ENCODE peak calls at places on chromosomes 13 and 19, in six cellular contexts. J is right lobe of liver; E is cardiac fibroblast; M is M059J; C is OCI-M1; T is effector memory CD8-positive, alpha-beta T cell. H is an unnamed sample.
A peak's percentile ranks its signal among the peaks of the same experiment; 100 is the strongest.

GRCh38 chr13:24284876-24285275 is 24.5 kb upstream of the C1QTNF9 start:
- DNase-seq in J (no peak), E (no peak), M (no peak), C (no peak), T (no peak), H (no peak)

GRCh38 chr19:33125929-33126388 is 6.0 kb upstream of the WDR88 start:
- DNase-seq in J (no peak), E (peak; percentile 78), M (peak; percentile 58), C (peak; percentile 79), T (peak; percentile 41), H (peak; percentile 74)

GRCh38 chr19:55590109-55590508 is 9.2 kb downstream of the FIZ1 start:
- DNase-seq in J (no peak), E (no peak), M (no peak), C (no peak), T (no peak), H (no peak)

GRCh38 chr19:5800361-5801270 is 4.3 kb upstream of the NRTN start:
- DNase-seq in J (peak; percentile 93), E (no peak), M (no peak), C (no peak), T (no peak), H (no peak)

GRCh38 chr13:93398167-93398566 is 171.6 kb downstream of the GPC6 start:
- DNase-seq in J (no peak), E (peak; percentile 36), M (no peak), C (no peak), T (no peak), H (no peak)

GRCh38 chr13:43356566-43356965 is 333.2 kb downstream of the DNAJC15 start:
- DNase-seq in J (no peak), E (peak; percentile 46), M (no peak), C (no peak), T (no peak), H (no peak)

GRCh38 chr19:4376991-4377781 is 23.2 kb downstream of the SH3GL1 start:
- DNase-seq in J (peak; percentile 54), E (no peak), M (peak; percentile 92), C (no peak), T (no peak), H (no peak)

GRCh38 chr19:2618611-2619010 is 83.9 kb downstream of the GNG7 start:
- DNase-seq in J (no peak), E (peak; percentile 71), M (peak; percentile 94), C (peak; percentile 3), T (peak; percentile 43), H (no peak)

GRCh38 chr13:22517544-22517943 is 663.2 kb upstream of the SGCG start:
- DNase-seq in J (no peak), E (no peak), M (no peak), C (no peak), T (no peak), H (no peak)

GRCh38 chr19:51365211-51366049 is 758 bp downstream of the ETFB start:
- DNase-seq in J (peak; percentile 73), E (peak; percentile 78), M (peak; percentile 68), C (peak; percentile 70), T (no peak), H (peak; percentile 70)

GRCh38 chr19:15107056-15108010 is at the start of gene SYDE1:
- DNase-seq in J (no peak), E (peak; percentile 73), M (peak; percentile 74), C (no peak), T (no peak), H (no peak)

GRCh38 chr19:17821190-17821589 is at the start of gene INSL3:
- DNase-seq in J (no peak), E (no peak), M (no peak), C (no peak), T (no peak), H (no peak)

GRCh38 chr13:38024431-38024830 is 154.9 kb upstream of the TRPC4 start:
- DNase-seq in J (no peak), E (peak; percentile 42), M (peak; percentile 32), C (no peak), T (no peak), H (no peak)

GRCh38 chr13:105007166-105007808 is 1528.2 kb downstream of the EFNB2 start:
- DNase-seq in J (no peak), E (no peak), M (no peak), C (no peak), T (no peak), H (no peak)

GRCh38 chr13:99610702-99611289 is 109.5 kb downstream of the TM9SF2 start:
- DNase-seq in J (no peak), E (no peak), M (peak; percentile 71), C (peak; percentile 31), T (no peak), H (peak; percentile 21)

GRCh38 chr19:17555480-17555928 is at the start of gene COLGALT1:
- DNase-seq in J (peak; percentile 98), E (peak; percentile 98), M (peak; percentile 96), C (peak; percentile 98), T (peak; percentile 99), H (peak; percentile 98)

GRCh38 chr13:68748038-68748437 is 1359.6 kb upstream of the ATXN8OS start:
- DNase-seq in J (no peak), E (no peak), M (no peak), C (no peak), T (no peak), H (no peak)

GRCh38 chr19:30812099-30812684 is 440.0 kb downstream of the ZNF536 start:
- DNase-seq in J (no peak), E (no peak), M (no peak), C (no peak), T (no peak), H (no peak)

GRCh38 chr19:16584825-16585801 is 12.9 kb upstream of the SLC35E1 start:
- DNase-seq in J (no peak), E (no peak), M (no peak), C (no peak), T (no peak), H (no peak)

GRCh38 chr19:19492026-19492610 is 23.2 kb downstream of the TSSK6 start:
- DNase-seq in J (no peak), E (no peak), M (no peak), C (no peak), T (no peak), H (no peak)

GRCh38 chr13:31045621-31046081 is 113.2 kb downstream of the TEX26 start:
- DNase-seq in J (no peak), E (peak; percentile 97), M (peak; percentile 95), C (peak; percentile 37), T (peak; percentile 5), H (peak; percentile 7)

GRCh38 chr19:46392252-46392801 is 21.0 kb downstream of the CCDC8 start:
- DNase-seq in J (no peak), E (peak; percentile 78), M (no peak), C (no peak), T (no peak), H (no peak)

H was measured in erythroblast.